ENCODE peak calls at places on chromosomes 6 and 20, in four cellular contexts. P, W, C and J are unnamed samples.
A peak's percentile ranks its signal among the peaks of the same experiment; 100 is the strongest.

GRCh38 chr6:31652925-31653724 is 664 bp upstream of the BAG6 start:
- DNase-seq in P (peak; percentile 95), W (peak; percentile 98), C (peak; percentile 61), J (peak; percentile 74)

GRCh38 chr6:17820055-17820454 is 113.3 kb upstream of the NUP153 start:
- DNase-seq in P (peak; percentile 7), W (peak; percentile 39), C (no peak), J (no peak)

GRCh38 chr6:85126448-85127178 is 323.3 kb upstream of the NT5E start:
- DNase-seq in P (peak; percentile 81), W (peak; percentile 88), C (no peak), J (peak; percentile 42)

GRCh38 chr6:127586372-127586771 is 9.4 kb downstream of the C6orf58 start:
- DNase-seq in P (no peak), W (peak; percentile 64), C (no peak), J (no peak)

GRCh38 chr20:43322851-43323250 is 133.1 kb upstream of the PTPRT start:
- DNase-seq in P (peak; percentile 62), W (no peak), C (no peak), J (no peak)

GRCh38 chr6:114323784-114324183 is 19.0 kb downstream of the HS3ST5 start:
- DNase-seq in P (no peak), W (peak; percentile 57), C (no peak), J (no peak)

GRCh38 chr20:59495894-59496510 is 108.3 kb upstream of the PHACTR3 start:
- DNase-seq in P (peak; percentile 76), W (peak; percentile 84), C (no peak), J (peak; percentile 57)

GRCh38 chr6:121305957-121306607 is 28.2 kb downstream of the TBC1D32 start:
- DNase-seq in P (peak; percentile 53), W (peak; percentile 64), C (no peak), J (peak; percentile 15)

GRCh38 chr6:36098920-36099647 is 31.2 kb upstream of the MAPK13 start:
- DNase-seq in P (no peak), W (peak; percentile 62), C (no peak), J (no peak)

GRCh38 chr6:151721141-151721540 is 86.3 kb upstream of the ESR1 start:
- DNase-seq in P (no peak), W (no peak), C (no peak), J (no peak)

GRCh38 chr6:166277021-166277420 is 31.2 kb downstream of the PRR18 start:
- DNase-seq in P (no peak), W (peak; percentile 38), C (no peak), J (no peak)

GRCh38 chr6:170243791-170244291 is 47.0 kb downstream of the DLL1 start:
- DNase-seq in P (no peak), W (no peak), C (no peak), J (no peak)

GRCh38 chr20:2709205-2709981 is 16.8 kb downstream of the EBF4 start:
- DNase-seq in P (no peak), W (no peak), C (no peak), J (no peak)

GRCh38 chr6:125310994-125311649 is 9.4 kb upstream of the HDDC2 start:
- DNase-seq in P (peak; percentile 76), W (peak; percentile 86), C (no peak), J (peak; percentile 25)

GRCh38 chr6:90351696-90352095 is 55.1 kb upstream of the BACH2 start:
- DNase-seq in P (no peak), W (no peak), C (no peak), J (no peak)

GRCh38 chr6:29926081-29926794 is 16.1 kb upstream of the HLA-A start:
- DNase-seq in P (no peak), W (peak; percentile 64), C (no peak), J (no peak)

GRCh38 chr6:46584586-46584985 is 68.0 kb downstream of the CYP39A1 start:
- DNase-seq in P (no peak), W (no peak), C (no peak), J (no peak)

GRCh38 chr6:168035098-168035660 is 37.7 kb downstream of the KIF25 start:
- DNase-seq in P (peak; percentile 91), W (peak; percentile 94), C (no peak), J (no peak)

GRCh38 chr6:30891450-30891723 is 7.1 kb downstream of the DDR1 start:
- DNase-seq in P (no peak), W (no peak), C (no peak), J (no peak)

GRCh38 chr6:116402108-116402507 is 31.4 kb downstream of the DSE start:
- DNase-seq in P (no peak), W (no peak), C (no peak), J (no peak)

GRCh38 chr20:23586735-23587525 is 18.6 kb upstream of the CST9L start:
- DNase-seq in P (no peak), W (no peak), C (no peak), J (no peak)

GRCh38 chr20:59013959-59014608 is 5.1 kb upstream of the TUBB1 start:
- DNase-seq in P (no peak), W (no peak), C (no peak), J (no peak)

GRCh38 chr6:4130357-4130987 is 4.9 kb downstream of the ECI2 start:
- DNase-seq in P (no peak), W (no peak), C (no peak), J (no peak)
- H3K36me3 ChIP-seq in P (peaks cover 24% of the 10 kb centered on the region), W (peaks cover 45% of the 10 kb centered on the region), C (peaks cover 5% of the 10 kb centered on the region), J (peaks cover 52% of the 10 kb centered on the region)

DNA sequence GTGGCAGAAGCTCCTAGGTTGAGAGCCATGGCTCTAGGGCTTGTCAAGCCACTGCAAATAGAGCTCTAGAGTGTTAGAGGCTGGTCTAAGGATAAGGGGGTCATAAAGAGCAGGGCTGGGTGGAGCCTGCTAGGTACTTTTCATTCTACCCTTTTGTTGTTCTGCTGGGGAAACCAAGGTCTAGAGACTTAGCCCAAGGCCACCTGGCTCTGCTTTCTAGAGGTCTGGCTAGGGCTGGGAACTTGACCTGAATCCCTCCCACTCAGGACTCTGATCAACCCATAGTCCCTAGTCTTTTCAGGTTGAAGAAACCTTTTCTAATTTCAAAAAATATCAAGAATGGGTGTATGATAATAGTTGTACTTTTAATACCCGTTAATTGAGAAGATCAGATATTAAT is 13.7 kb downstream of the CHMP4B start:
- DNase-seq in P (no peak), W (no peak), C (no peak), J (no peak)
- H3K4me1 ChIP-seq in P (peaks cover 19% of the 10 kb centered on the region), W (peaks cover 22% of the 10 kb centered on the region), C (peaks cover 37% of the 10 kb centered on the region), J (peaks cover 2% of the 10 kb centered on the region)

GRCh38 chr6:50840814-50841192 is 22.1 kb downstream of the TFAP2B start:
- DNase-seq in P (no peak), W (no peak), C (no peak), J (no peak)

GRCh38 chr6:50840112-50840813 is 21.6 kb downstream of the TFAP2B start:
- DNase-seq in P (no peak), W (no peak), C (no peak), J (no peak)

GRCh38 chr6:50843842-50844241 is 25.2 kb downstream of the TFAP2B start:
- DNase-seq in P (no peak), W (peak; percentile 97), C (no peak), J (no peak)

GRCh38 chr6:50842446-50842845 is 23.8 kb downstream of the TFAP2B start:
- DNase-seq in P (no peak), W (peak; percentile 62), C (no peak), J (no peak)

DNA sequence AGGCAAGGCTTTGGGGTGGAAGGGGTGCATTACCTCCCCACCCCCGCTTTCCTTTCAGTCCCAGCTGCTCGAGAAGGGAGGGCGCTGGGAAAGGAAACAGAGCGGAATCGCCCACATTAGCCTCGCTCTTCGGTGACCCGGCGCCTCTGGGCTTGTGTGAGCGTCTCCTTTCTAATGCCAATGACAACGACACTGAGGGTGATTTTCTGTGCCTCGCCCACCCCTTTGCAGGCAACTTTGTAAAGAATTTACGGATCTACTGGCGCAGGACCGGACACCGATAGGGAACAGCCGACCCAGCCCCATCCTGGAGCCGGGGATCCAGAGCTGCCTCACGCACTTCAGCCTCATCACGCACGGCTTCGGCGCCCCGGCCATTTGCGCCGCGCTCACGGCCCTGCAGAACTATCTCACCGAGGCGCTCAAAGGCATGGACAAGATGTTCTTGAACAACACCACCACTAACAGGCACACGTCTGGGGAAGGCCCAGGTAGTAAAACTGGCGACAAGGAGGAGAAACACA is 24.3 kb downstream of the TFAP2B start:
- DNase-seq in P (no peak), W (peak; percentile 79), C (no peak), J (no peak)
- H3K4me3 ChIP-seq in P (no peak overlapping the region), W (peak overlapping the region; percentile 62), C (no peak overlapping the region), J (peak overlapping the region; percentile 21)

GRCh38 chr6:37365791-37366190 is 12.0 kb downstream of the RNF8 start:
- DNase-seq in P (peak; percentile 40), W (peak; percentile 10), C (no peak), J (no peak)
- H3K36me3 ChIP-seq in P (peaks cover 39% of the 10 kb centered on the region), W (peaks cover 6% of the 10 kb centered on the region), C (peaks cover 19% of the 10 kb centered on the region), J (peaks cover 47% of the 10 kb centered on the region)